ENCODE peak calls at places on chromosomes 3 and 15, in eight cellular contexts. O is left cardiac atrium; T is Panc1; K is WTC11; E is body of pancreas; X is CD4-positive, CD25-positive, alpha-beta regulatory T cell; B is heart left ventricle; I is omental fat pad. L is an unnamed sample.

GRCh38 chr3:71964170-71964569 is 179.2 kb upstream of the PROK2 start:
- ATAC-seq in O (no peak), T (no peak), K (no peak), E (no peak), X (no peak), B (no peak), I (no peak), L (no peak)

GRCh38 chr15:96381463-96381862 is 51.0 kb downstream of the NR2F2 start:
- ATAC-seq in O (no peak), T (no peak), K (no peak), E (peak; percentile 27), X (no peak), B (no peak), I (no peak), L (no peak)

GRCh38 chr3:142596726-142597088 is 514 bp downstream of the PLS1 start:
- ATAC-seq in O (no peak), T (peak; percentile 12), K (peak; percentile 3), E (peak; percentile 5), X (no peak), B (no peak), I (no peak), L (no peak)

GRCh38 chr3:58214484-58215316 is 3.9 kb upstream of the DNASE1L3 start:
- ATAC-seq in O (peak; percentile 29), T (no peak), K (peak; percentile 38), E (no peak), X (peak; percentile 54), B (no peak), I (peak; percentile 46), L (no peak)

GRCh38 chr3:108528459-108529231 is 18.2 kb upstream of the MYH15 start:
- ATAC-seq in O (peak; percentile 86), T (no peak), K (no peak), E (no peak), X (no peak), B (peak; percentile 91), I (no peak), L (peak; percentile 66)

GRCh38 chr3:110021659-110022058 is 684.3 kb upstream of the DPPA4 start:
- ATAC-seq in O (no peak), T (no peak), K (no peak), E (no peak), X (no peak), B (no peak), I (no peak), L (no peak)

GRCh38 chr3:195425849-195426248 is 17.0 kb downstream of the ACAP2 start:
- ATAC-seq in O (no peak), T (no peak), K (no peak), E (no peak), X (no peak), B (no peak), I (no peak), L (no peak)

GRCh38 chr3:194337965-194338753 is 13.0 kb downstream of the CPN2 start:
- ATAC-seq in O (no peak), T (no peak), K (no peak), E (no peak), X (no peak), B (no peak), I (no peak), L (no peak)

GRCh38 chr3:98556164-98557130 is 24.7 kb downstream of the GPR15 start:
- ATAC-seq in O (no peak), T (no peak), K (no peak), E (no peak), X (peak; percentile 95), B (no peak), I (no peak), L (no peak)